ENCODE peak calls at places on chromosomes 4 and X, in five cellular contexts. T is colonic mucosa, L is IMR-90, E is HL-60, V is uterus. P is an unnamed sample.

GRCh38 chrX:46611658-46612362 is 38.2 kb downstream of the CHST7 start:
- DNase-seq in T (no peak), L (no peak), E (no peak), V (no peak), P (no peak)

GRCh38 chrX:5080812-5081211 is 1147.9 kb downstream of the NLGN4X start:
- DNase-seq in T (no peak), L (no peak), E (no peak), V (no peak), P (no peak)

GRCh38 chr4:53532521-53532920 is 58.8 kb downstream of the LNX1 start:
- DNase-seq in T (no peak), L (peak), E (no peak), V (no peak), P (no peak)

GRCh38 chr4:109820563-109820962 is 5.0 kb downstream of the GAR1 start:
- DNase-seq in T (no peak), L (no peak), E (no peak), V (no peak), P (no peak)

GRCh38 chr4:121072080-121072835 is at the start of gene NDNF:
- DNase-seq in T (peak), L (peak), E (peak), V (peak), P (no peak)

GRCh38 chrX:130110379-130111219 is at the start of gene ELF4:
- DNase-seq in T (peak), L (peak), E (no peak), V (peak), P (no peak)

GRCh38 chrX:25869761-25870160 is 268.4 kb upstream of the MAGEB18 start:
- DNase-seq in T (no peak), L (no peak), E (no peak), V (no peak), P (no peak)

GRCh38 chr4:81470456-81471327 is 1.0 kb downstream of the RASGEF1B start:
- DNase-seq in T (peak), L (no peak), E (no peak), V (peak), P (peak)

GRCh38 chr4:41814565-41814964 is 66.0 kb upstream of the PHOX2B start:
- DNase-seq in T (no peak), L (peak), E (no peak), V (no peak), P (no peak)

GRCh38 chr4:116913451-116913850 is 171.9 kb downstream of the TRAM1L1 start:
- DNase-seq in T (no peak), L (no peak), E (no peak), V (no peak), P (no peak)

GRCh38 chr4:19348746-19349145 is 903.0 kb upstream of the SLIT2 start:
- DNase-seq in T (no peak), L (no peak), E (no peak), V (no peak), P (no peak)

GRCh38 chrX:14865201-14865600 is 7.7 kb downstream of the FANCB start:
- DNase-seq in T (no peak), L (peak), E (no peak), V (no peak), P (no peak)

GRCh38 chr4:182975806-182976205 is 58.6 kb upstream of the DCTD start:
- DNase-seq in T (no peak), L (peak), E (peak), V (no peak), P (no peak)

GRCh38 chrX:11481035-11481434 is 184.7 kb downstream of the ARHGAP6 start:
- DNase-seq in T (no peak), L (peak), E (no peak), V (no peak), P (no peak)

GRCh38 chr4:74005528-74005927 is 7.1 kb upstream of the CXCL5 start:
- DNase-seq in T (no peak), L (no peak), E (no peak), V (no peak), P (no peak)

GRCh38 chr4:80705311-80705710 is 325.2 kb upstream of the BMP3 start:
- DNase-seq in T (no peak), L (no peak), E (no peak), V (no peak), P (no peak)

GRCh38 chr4:3121596-3121995 is 47.1 kb downstream of the HTT start:
- DNase-seq in T (no peak), L (no peak), E (no peak), V (no peak), P (no peak)

GRCh38 chrX:120671963-120672362 is 42.1 kb upstream of the C1GALT1C1 start:
- DNase-seq in T (no peak), L (no peak), E (no peak), V (no peak), P (no peak)

GRCh38 chrX:33142331-33142730 is 69.0 kb downstream of the DMD start:
- DNase-seq in T (no peak), L (no peak), E (no peak), V (no peak), P (no peak)

GRCh38 chr4:106126062-106126461 is 189.9 kb downstream of the TBCK start:
- DNase-seq in T (no peak), L (no peak), E (no peak), V (no peak), P (no peak)

GRCh38 chr4:113673450-113673849 is 88.1 kb downstream of the CAMK2D start:
- DNase-seq in T (no peak), L (peak), E (no peak), V (no peak), P (no peak)

GRCh38 chr4:95761871-95762270 is 78.0 kb upstream of the PDHA2 start:
- DNase-seq in T (no peak), L (peak), E (no peak), V (no peak), P (no peak)

GRCh38 chr4:143356493-143356892 is 19.8 kb downstream of the GAB1 start:
- DNase-seq in T (no peak), L (no peak), E (no peak), V (no peak), P (no peak)

GRCh38 chr4:72084587-72085011 is 52.8 kb downstream of the NPFFR2 start:
- DNase-seq in T (no peak), L (no peak), E (no peak), V (no peak), P (no peak)

GRCh38 chr4:4457803-4458550 is 71.1 kb downstream of the NSG1 start:
- DNase-seq in T (no peak), L (peak), E (no peak), V (no peak), P (no peak)

GRCh38 chrX:113136841-113137240 is 296.2 kb upstream of the AMOT start:
- DNase-seq in T (no peak), L (no peak), E (no peak), V (no peak), P (no peak)

GRCh38 chr4:109548655-109549054 is 11.4 kb upstream of the MCUB start:
- DNase-seq in T (no peak), L (peak), E (peak), V (no peak), P (no peak)

GRCh38 chr4:78644744-78645330 is 93.3 kb downstream of the ANXA3 start:
- DNase-seq in T (peak), L (peak), E (no peak), V (peak), P (peak)

GRCh38 chrX:3175659-3176438 is 134.6 kb downstream of the ARSF start:
- DNase-seq in T (no peak), L (peak), E (no peak), V (no peak), P (no peak)

GRCh38 chr4:102299708-102300107 is 45.6 kb downstream of the SLC39A8 start:
- DNase-seq in T (no peak), L (peak), E (no peak), V (no peak), P (peak)

GRCh38 chr4:53189011-53189410 is 176.8 kb downstream of the SCFD2 start:
- DNase-seq in T (no peak), L (peak), E (no peak), V (no peak), P (no peak)

GRCh38 chr4:184279496-184280082 is 61.9 kb upstream of the ENPP6 start:
- DNase-seq in T (no peak), L (no peak), E (no peak), V (no peak), P (peak)

GRCh38 chr4:61406677-61407076 is 206.6 kb downstream of the ADGRL3 start:
- DNase-seq in T (no peak), L (no peak), E (no peak), V (no peak), P (no peak)

GRCh38 chr4:152696764-152697250 is 17.0 kb upstream of the TMEM154 start:
- DNase-seq in T (no peak), L (peak), E (peak), V (no peak), P (no peak)

GRCh38 chrX:22135171-22135711 is 103.1 kb downstream of the PHEX start:
- DNase-seq in T (no peak), L (peak), E (no peak), V (no peak), P (no peak)

GRCh38 chr4:106365613-106366012 is 3.0 kb downstream of the GIMD1 start:
- DNase-seq in T (no peak), L (peak), E (peak), V (no peak), P (no peak)

GRCh38 chrX:153818571-153819397 is 11.6 kb downstream of the PDZD4 start:
- DNase-seq in T (no peak), L (no peak), E (no peak), V (no peak), P (no peak)
- H3K27ac ChIP-seq in T (no peak), L (no peak), E (no peak), V (no peak), P (no peak)

GRCh38 chr4:151643564-151643963 is 117.2 kb downstream of the GATB start:
- DNase-seq in T (no peak), L (no peak), E (no peak), V (no peak), P (no peak)

GRCh38 chr4:151641983-151642382 is 118.8 kb downstream of the GATB start:
- DNase-seq in T (no peak), L (no peak), E (no peak), V (no peak), P (no peak)

GRCh38 chr4:151641167-151641566 is 119.6 kb downstream of the GATB start:
- DNase-seq in T (no peak), L (peak), E (peak), V (no peak), P (no peak)

GRCh38 chr4:151646322-151646721 is 114.5 kb downstream of the GATB start:
- DNase-seq in T (no peak), L (no peak), E (no peak), V (no peak), P (no peak)

GRCh38 chr4:151644625-151645024 is 116.2 kb downstream of the GATB start:
- DNase-seq in T (peak), L (no peak), E (no peak), V (no peak), P (no peak)
- TF ChIP-seq CTCF in T (no peak), L (peak), E (peak), V (no peak), P (no peak)

GRCh38 chr4:8260656-8261111 is 8.9 kb upstream of the HTRA3 start:
- DNase-seq in T (no peak), L (peak), E (no peak), V (peak), P (no peak)
- H3K27ac ChIP-seq in T (no peak), L (peak), E (no peak), V (no peak), P (no peak)

GRCh38 chr4:139509727-139510410 is 46.1 kb downstream of the SETD7 start:
- DNase-seq in T (no peak), L (no peak), E (no peak), V (no peak), P (no peak)
- TF ChIP-seq CTCF in T (no peak), L (peak), E (no peak), V (no peak), P (peak)

DNA sequence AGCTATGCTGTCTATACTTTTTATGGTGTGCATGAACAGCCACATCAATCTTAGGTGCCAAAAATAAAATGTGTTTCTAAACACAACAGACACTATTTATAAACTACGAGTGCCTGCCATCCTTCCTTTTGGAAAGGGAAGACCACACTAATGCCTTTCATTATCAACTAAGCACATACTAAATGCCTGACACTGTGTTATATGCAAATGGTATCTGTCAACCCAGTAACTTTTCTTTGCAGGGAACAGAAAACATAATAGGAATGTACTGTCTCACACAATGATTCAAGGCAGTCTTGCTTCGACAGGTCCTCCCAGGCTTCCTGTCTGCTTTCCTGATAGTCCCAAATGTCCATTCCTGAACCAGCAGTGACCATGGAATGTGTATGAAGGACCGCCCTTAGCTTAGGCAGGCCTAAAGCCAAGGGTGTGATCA is 43.8 kb downstream of the ADGRA3 start:
- DNase-seq in T (no peak), L (peak), E (no peak), V (no peak), P (no peak)
- H3K27ac ChIP-seq in T (no peak), L (no peak), E (no peak), V (no peak), P (peak)

GRCh38 chr4:120066525-120067333 is at the start of gene MAD2L1:
- DNase-seq in T (peak), L (peak), E (peak), V (peak), P (peak)

GRCh38 chr4:120066182-120066524 is 495 bp downstream of the MAD2L1 start:
- DNase-seq in T (no peak), L (no peak), E (peak), V (no peak), P (no peak)

GRCh38 chr4:120070191-120070590 is 3.5 kb upstream of the MAD2L1 start:
- DNase-seq in T (no peak), L (peak), E (no peak), V (no peak), P (no peak)

GRCh38 chr4:120071192-120071795 is 4.6 kb upstream of the MAD2L1 start:
- DNase-seq in T (peak), L (peak), E (no peak), V (peak), P (no peak)
- TF ChIP-seq CTCF in T (peak), L (peak), E (peak), V (peak), P (peak)

GRCh38 chrX:19811807-19812604 is 75.4 kb downstream of the SH3KBP1 start:
- DNase-seq in T (no peak), L (peak), E (peak), V (no peak), P (no peak)

GRCh38 chrX:19810370-19810769 is 77.0 kb downstream of the SH3KBP1 start:
- DNase-seq in T (no peak), L (no peak), E (no peak), V (no peak), P (no peak)

GRCh38 chrX:19814240-19814639 is 73.2 kb downstream of the SH3KBP1 start:
- DNase-seq in T (no peak), L (no peak), E (peak), V (no peak), P (no peak)

GRCh38 chrX:19810809-19811208 is 76.6 kb downstream of the SH3KBP1 start:
- DNase-seq in T (no peak), L (peak), E (peak), V (no peak), P (no peak)

GRCh38 chrX:19814778-19815177 is 72.6 kb downstream of the SH3KBP1 start:
- DNase-seq in T (no peak), L (no peak), E (no peak), V (no peak), P (no peak)
- H3K27ac ChIP-seq in T (no peak), L (no peak), E (peak), V (no peak), P (no peak)

DNA sequence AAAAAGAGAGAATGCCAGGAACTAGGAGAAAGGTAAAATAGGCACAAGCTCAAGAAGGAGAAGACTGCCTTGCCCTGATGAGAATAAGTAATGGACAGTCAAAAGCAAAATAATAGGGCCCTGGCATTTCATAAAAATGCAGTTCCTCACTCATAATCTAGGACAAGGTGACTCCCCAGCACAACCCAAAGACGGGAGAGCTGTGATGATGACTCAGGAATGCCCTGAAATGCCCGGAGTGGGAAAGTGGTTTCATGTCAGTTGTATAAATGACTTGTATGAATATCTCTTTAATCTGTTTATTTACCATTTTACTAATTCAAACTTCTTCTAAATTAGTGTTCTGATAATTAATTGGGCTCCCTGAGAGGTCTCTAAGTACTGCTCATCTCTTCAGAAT is 28.8 kb upstream of the SETD7 start:
- DNase-seq in T (no peak), L (no peak), E (no peak), V (no peak), P (no peak)
- TF ChIP-seq CTCF in T (no peak), L (no peak), E (no peak), V (no peak), P (no peak)

GRCh38 chrX:53279296-53280237 is 1.8 kb downstream of the IQSEC2 start:
- DNase-seq in T (peak), L (no peak), E (no peak), V (no peak), P (no peak)

GRCh38 chrX:53282313-53282712 is 929 bp upstream of the IQSEC2 start:
- DNase-seq in T (no peak), L (no peak), E (no peak), V (peak), P (no peak)

GRCh38 chrX:53281321-53281822 is at the start of gene IQSEC2:
- DNase-seq in T (peak), L (peak), E (peak), V (peak), P (peak)

GRCh38 chrX:53280703-53281320 is 572 bp downstream of the IQSEC2 start:
- DNase-seq in T (peak), L (peak), E (no peak), V (peak), P (peak)

GRCh38 chrX:53280316-53280702 is 1.1 kb downstream of the IQSEC2 start:
- DNase-seq in T (no peak), L (no peak), E (no peak), V (no peak), P (no peak)
- H3K27ac ChIP-seq in T (peak), L (peak), E (no peak), V (peak), P (no peak)

DNA sequence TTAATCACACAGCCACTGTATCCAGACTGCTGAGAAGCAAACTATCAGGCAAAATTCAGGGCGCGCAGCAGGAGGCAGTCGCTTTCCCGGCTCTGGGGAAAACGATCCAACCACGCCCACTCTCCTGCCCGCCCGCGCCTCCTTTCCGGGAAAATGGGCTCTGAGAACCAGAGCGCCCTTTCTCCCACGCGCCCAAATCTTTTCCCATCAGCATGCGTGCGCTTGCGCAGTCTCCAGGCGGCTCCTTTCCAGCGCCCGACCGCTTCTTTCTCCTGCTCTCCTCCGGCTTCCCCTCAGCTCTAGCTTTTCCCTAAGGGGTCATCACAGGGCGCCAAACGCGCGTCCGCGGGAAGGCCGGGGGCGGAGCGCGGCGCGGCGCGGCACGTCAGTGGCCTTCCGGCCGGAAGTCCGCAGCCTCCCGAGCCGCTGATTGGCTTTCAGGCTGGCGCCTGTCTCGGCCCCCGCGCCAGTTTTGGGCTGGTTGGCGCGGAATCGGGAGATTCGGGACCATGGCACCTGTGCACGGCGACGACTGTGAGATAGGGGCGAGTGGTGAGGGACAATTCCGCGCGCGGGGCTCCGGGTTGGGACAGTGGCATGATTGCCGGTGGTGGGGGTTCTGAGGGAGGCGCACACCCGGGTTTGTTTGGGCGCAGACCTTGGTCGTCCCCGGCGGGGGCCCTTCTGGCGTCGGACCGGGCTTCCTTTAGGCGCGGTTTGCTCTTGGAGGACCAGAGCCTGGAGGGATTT is at the start of gene POLA1:
- DNase-seq in T (peak), L (peak), E (peak), V (peak), P (peak)
- TF ChIP-seq CTCF in T (no peak), L (peak), E (no peak), V (no peak), P (peak)

P was measured in right atrium auricular region.